ENCODE peak calls at places on chromosome 1, in nine cellular contexts. S is iris pigment epithelial cell; D is stimulated activated CD4-positive, alpha-beta T cell treated with anti-CD3 and anti-CD28 coated beads, Interleukin-1b, Interleukin-23, amount 100 ng/mL, for 1 hour; F is A549; L is LHCN-M2; Y is activated naive CD4-positive, alpha-beta T cell; B is Kasumi-1; Z is nephron progenitor cell; E is GM03348. I is an unnamed sample.

GRCh38 chr1:39835935-39836594 is 47.2 kb downstream of the TRIT1 start:
- DNase-seq in D (no peak), Z (no peak), F (no peak), S (no peak), Y (no peak), E (no peak), L (no peak), B (no peak), I (no peak)

GRCh38 chr1:204418174-204419063 is 6.8 kb upstream of the PPP1R15B start:
- DNase-seq in S (peak; percentile 42), Y (no peak), Z (no peak), L (no peak), B (no peak), D (no peak), F (no peak), E (no peak), I (peak; percentile 35)

GRCh38 chr1:69982992-69983391 is 222.4 kb downstream of the LRRC40 start:
- DNase-seq in B (no peak), Y (no peak), E (peak; percentile 55), S (peak; percentile 75), Z (no peak), L (peak; percentile 86), D (no peak), F (no peak), I (no peak)

GRCh38 chr1:181075727-181076350 is 12.7 kb upstream of the IER5 start:
- DNase-seq in S (no peak), F (peak; percentile 32), Y (no peak), B (no peak), D (no peak), L (no peak), Z (no peak), E (no peak), I (no peak)

GRCh38 chr1:28456078-28456477 is 49.8 kb upstream of the RCC1 start:
- DNase-seq in S (peak; percentile 89), Z (no peak), F (no peak), Y (no peak), E (peak; percentile 21), D (no peak), B (peak; percentile 98), L (peak; percentile 71), I (no peak)

GRCh38 chr1:11526071-11526895 is 47.3 kb downstream of the DISP3 start:
- DNase-seq in Z (no peak), B (no peak), E (no peak), S (no peak), D (no peak), F (no peak), L (no peak), Y (no peak), I (no peak)

GRCh38 chr1:150887018-150887417 is at the start of gene CTXND2:
- DNase-seq in D (no peak), L (no peak), B (no peak), E (peak; percentile 28), F (no peak), Z (no peak), Y (no peak), S (peak; percentile 77), I (no peak)

GRCh38 chr1:234743866-234744581 is 134.0 kb upstream of the IRF2BP2 start:
- DNase-seq in Y (no peak), E (peak; percentile 42), S (no peak), Z (no peak), D (no peak), B (no peak), L (peak; percentile 15), F (no peak), I (no peak)

GRCh38 chr1:48107516-48107915 is 110.3 kb upstream of the TRABD2B start:
- DNase-seq in L (no peak), E (no peak), Z (no peak), Y (no peak), F (no peak), S (no peak), D (no peak), B (no peak), I (no peak)

GRCh38 chr1:226093621-226094020 is 31.1 kb downstream of the H3-3A start:
- DNase-seq in D (no peak), L (no peak), Y (no peak), B (no peak), Z (no peak), E (no peak), F (no peak), S (no peak), I (no peak)

GRCh38 chr1:43908858-43909257 is 24.7 kb upstream of the ARTN start:
- DNase-seq in Y (no peak), L (no peak), S (no peak), E (no peak), Z (no peak), B (no peak), D (no peak), F (no peak), I (no peak)

GRCh38 chr1:112706505-112707216 is at the start of gene RHOC:
- DNase-seq in F (peak; percentile 56), Y (no peak), B (peak; percentile 50), D (no peak), S (peak; percentile 68), L (no peak), E (peak; percentile 97), Z (peak; percentile 84), I (peak; percentile 80)

GRCh38 chr1:30875916-30876315 is 32.6 kb downstream of the SDC3 start:
- DNase-seq in F (no peak), E (no peak), L (no peak), Y (no peak), B (no peak), Z (no peak), S (no peak), D (no peak), I (no peak)

GRCh38 chr1:205441318-205441633 is 14.6 kb downstream of the BLACAT1 start:
- DNase-seq in S (no peak), Y (no peak), D (no peak), E (no peak), B (no peak), L (no peak), Z (no peak), F (no peak), I (no peak)

GRCh38 chr1:18256318-18257235 is 149.0 kb downstream of the IGSF21 start:
- DNase-seq in B (peak; percentile 13), L (peak; percentile 1), Z (peak; percentile 96), D (no peak), S (peak; percentile 11), F (peak; percentile 15), E (peak; percentile 56), Y (no peak), I (peak; percentile 24)

GRCh38 chr1:208520700-208521099 is 276.5 kb upstream of the PLXNA2 start:
- DNase-seq in E (no peak), Z (no peak), S (peak; percentile 8), B (no peak), Y (no peak), L (no peak), D (no peak), F (no peak), I (no peak)

GRCh38 chr1:89068291-89068690 is 3.3 kb upstream of the GBP1 start:
- DNase-seq in S (peak; percentile 74), B (no peak), F (no peak), D (no peak), E (peak; percentile 46), Y (no peak), Z (no peak), L (peak; percentile 87), I (no peak)

GRCh38 chr1:184114818-184115398 is 63.4 kb downstream of the TSEN15 start:
- DNase-seq in Z (no peak), D (no peak), L (no peak), F (no peak), S (no peak), Y (no peak), B (no peak), E (no peak), I (no peak)

GRCh38 chr1:247347395-247348222 is 15.9 kb upstream of the ZNF496 start:
- DNase-seq in F (no peak), E (no peak), B (no peak), L (no peak), D (no peak), S (no peak), Y (no peak), Z (no peak), I (no peak)

I was measured in GM12891.